ENCODE peak calls at places on chromosomes 12 and 14, in five cellular contexts. K is NCI-H2029 treated with DMSO at 0.1 percent for 48 hours; R is C1 segment of cervical spinal cord; A is stimulated activated CD4-positive, alpha-beta T cell treated with anti-CD3 and anti-CD28 coated beads, Interleukin-12 subunit alpha, Interleukin-12 subunit beta, amount 100 ng/mL, for 24 hours; V is HL-60. B is an unnamed sample.

GRCh38 chr12:16189849-16190248 is 87.6 kb downstream of the SLC15A5 start:
- DNase-seq in K (no peak), R (no peak), A (no peak), V (peak; percentile 12), B (no peak)

GRCh38 chr14:92472860-92473259 is 40.7 kb upstream of the RIN3 start:
- DNase-seq in K (no peak), R (no peak), A (no peak), V (peak; percentile 84), B (no peak)

GRCh38 chr14:80387563-80387981 is 176.3 kb upstream of the DIO2 start:
- DNase-seq in K (no peak), R (no peak), A (no peak), V (no peak), B (no peak)

GRCh38 chr12:50050410-50051280 is 6.8 kb upstream of the ASIC1 start:
- DNase-seq in K (no peak), R (no peak), A (no peak), V (peak; percentile 96), B (peak; percentile 45)

GRCh38 chr14:36931796-36932195 is 240.6 kb downstream of the SLC25A21 start:
- DNase-seq in K (no peak), R (no peak), A (no peak), V (no peak), B (no peak)

GRCh38 chr14:32940066-32940651 is 1.5 kb downstream of the NPAS3 start:
- DNase-seq in K (peak; percentile 97), R (no peak), A (no peak), V (no peak), B (no peak)

GRCh38 chr12:131831021-131831571 is 2.9 kb downstream of the MMP17 start:
- DNase-seq in K (no peak), R (no peak), A (peak; percentile 17), V (peak; percentile 16), B (no peak)

GRCh38 chr12:29907486-29907885 is 123.7 kb upstream of the TMTC1 start:
- DNase-seq in K (no peak), R (no peak), A (no peak), V (no peak), B (no peak)

GRCh38 chr14:54589076-54589475 is 22.1 kb downstream of the SAMD4A start:
- DNase-seq in K (no peak), R (no peak), A (no peak), V (no peak), B (no peak)

GRCh38 chr14:28759658-28760313 is 6.8 kb upstream of the FOXG1 start:
- DNase-seq in K (no peak), R (no peak), A (no peak), V (no peak), B (no peak)

GRCh38 chr14:19974844-19975243 is 547 bp upstream of the OR4K15 start:
- DNase-seq in K (no peak), R (no peak), A (no peak), V (no peak), B (no peak)

GRCh38 chr12:8860165-8860961 is 37.9 kb downstream of the A2ML1 start:
- DNase-seq in K (no peak), R (no peak), A (no peak), V (peak; percentile 23), B (peak; percentile 22)

GRCh38 chr14:100296106-100296651 is 10.1 kb downstream of the SLC25A29 start:
- DNase-seq in K (no peak), R (no peak), A (no peak), V (peak; percentile 85), B (no peak)

GRCh38 chr12:4117386-4118016 is 156.1 kb upstream of the CCND2 start:
- DNase-seq in K (no peak), R (no peak), A (no peak), V (peak; percentile 50), B (peak; percentile 51)

GRCh38 chr14:64549805-64550538 is at the start of gene PPP1R36:
- DNase-seq in K (no peak), R (no peak), A (no peak), V (peak; percentile 8), B (peak; percentile 77)

GRCh38 chr12:62785941-62786559 is 148.9 kb downstream of the PPM1H start:
- DNase-seq in K (peak; percentile 41), R (no peak), A (no peak), V (peak; percentile 81), B (no peak)

GRCh38 chr14:70234066-70234950 is 45.6 kb upstream of the SLC8A3 start:
- DNase-seq in K (no peak), R (no peak), A (no peak), V (no peak), B (no peak)

GRCh38 chr12:50187084-50187900 is 20.1 kb upstream of the CERS5 start:
- DNase-seq in K (no peak), R (no peak), A (no peak), V (no peak), B (no peak)

GRCh38 chr12:124727244-124727673 is 136.4 kb downstream of the SCARB1 start:
- DNase-seq in K (no peak), R (no peak), A (no peak), V (peak; percentile 98), B (peak; percentile 44)

GRCh38 chr12:64318605-64319004 is 72.0 kb downstream of the C12orf56 start:
- DNase-seq in K (no peak), R (no peak), A (no peak), V (no peak), B (no peak)

B was measured in colonic mucosa.